ENCODE peak calls at places on chromosomes 1 and 21, in nine cellular contexts. Z is fibroblast of the aortic adventitia; E is ELR; X is kidney glomerular epithelial cell; R is amniotic stem cell; M is activated CD8-positive, alpha-beta memory T cell treated with anti-CD3 and anti-CD28 coated beads for 24 hours; W is lower leg skin; A is BJ; P is GM20000. G is an unnamed sample.

GRCh38 chr1:162538815-162539431 is 22.6 kb upstream of the UAP1 start:
- DNase-seq in Z (peak; percentile 93), E (peak; percentile 98), X (peak; percentile 96), R (peak; percentile 69), M (no peak), W (no peak), A (peak; percentile 91), P (no peak), G (no peak)

GRCh38 chr1:230424440-230425251 is 1.5 kb downstream of the PGBD5 start:
- DNase-seq in Z (no peak), E (no peak), X (no peak), R (no peak), M (no peak), W (no peak), A (no peak), P (no peak), G (no peak)

GRCh38 chr1:58896211-58897183 is 112.7 kb upstream of the JUN start:
- DNase-seq in Z (peak; percentile 60), E (no peak), X (no peak), R (no peak), M (no peak), W (no peak), A (no peak), P (no peak), G (no peak)

GRCh38 chr1:12087797-12088314 is 24.8 kb downstream of the TNFRSF8 start:
- DNase-seq in Z (no peak), E (no peak), X (no peak), R (no peak), M (peak; percentile 75), W (no peak), A (no peak), P (peak; percentile 78), G (no peak)

GRCh38 chr21:16262109-16262508 is 532.3 kb downstream of the USP25 start:
- DNase-seq in Z (no peak), E (no peak), X (no peak), R (no peak), M (no peak), W (no peak), A (no peak), P (no peak), G (no peak)

GRCh38 chr1:224506141-224506814 is 71.7 kb upstream of the WDR26 start:
- DNase-seq in Z (no peak), E (no peak), X (no peak), R (no peak), M (no peak), W (peak; percentile 40), A (no peak), P (no peak), G (no peak)

GRCh38 chr1:81702903-81703302 is 97.8 kb upstream of the ADGRL2 start:
- DNase-seq in Z (peak; percentile 93), E (peak; percentile 96), X (peak; percentile 90), R (peak; percentile 69), M (no peak), W (no peak), A (no peak), P (no peak), G (no peak)

GRCh38 chr1:61241411-61241838 is 159.1 kb downstream of the NFIA start:
- DNase-seq in Z (peak; percentile 86), E (no peak), X (no peak), R (no peak), M (no peak), W (no peak), A (no peak), P (no peak), G (no peak)

GRCh38 chr1:231021540-231022031 is 18.5 kb downstream of the FAM89A start:
- DNase-seq in Z (no peak), E (peak; percentile 41), X (no peak), R (no peak), M (no peak), W (no peak), A (no peak), P (no peak), G (no peak)

GRCh38 chr21:34885125-34885524 is 164.0 kb downstream of the RUNX1 start:
- DNase-seq in Z (no peak), E (peak; percentile 55), X (peak; percentile 17), R (no peak), M (peak; percentile 50), W (no peak), A (no peak), P (no peak), G (no peak)

GRCh38 chr1:212967767-212968166 is 17.4 kb downstream of the VASH2 start:
- DNase-seq in Z (peak; percentile 29), E (peak; percentile 81), X (no peak), R (peak; percentile 27), M (no peak), W (no peak), A (no peak), P (no peak), G (no peak)

GRCh38 chr1:167678422-167678821 is 43.4 kb upstream of the MPZL1 start:
- DNase-seq in Z (no peak), E (no peak), X (no peak), R (no peak), M (no peak), W (no peak), A (no peak), P (no peak), G (no peak)

GRCh38 chr1:20317471-20317870 is 26.8 kb downstream of the VWA5B1 start:
- DNase-seq in Z (no peak), E (no peak), X (no peak), R (no peak), M (no peak), W (no peak), A (no peak), P (no peak), G (no peak)

GRCh38 chr1:64608015-64608650 is 136.7 kb upstream of the RAVER2 start:
- DNase-seq in Z (peak; percentile 7), E (no peak), X (no peak), R (no peak), M (no peak), W (no peak), A (no peak), P (no peak), G (no peak)